ENCODE peak calls at places on chromosomes 5 and 9, in four cellular contexts. One of them, this sample, is unnamed.

GRCh38 chr5:177260961-177261360 is 42.6 kb downstream of the RAB24 start:
- DNase-seq in cardiac fibroblast: no peak
- DNase-seq in Right ventricle myocardium inferior: no peak
- DNase-seq in activated CD4-positive, alpha-beta T cell treated with anti-CD3 and anti-CD28 coated beads, Interleukin-2, amount 50 U/mL, for 1 hour: no peak
- DNase-seq in this sample: no peak

GRCh38 chr5:76426391-76426802 is 23.3 kb downstream of the IQGAP2 start:
- DNase-seq in cardiac fibroblast: no peak
- DNase-seq in Right ventricle myocardium inferior: no peak
- DNase-seq in activated CD4-positive, alpha-beta T cell treated with anti-CD3 and anti-CD28 coated beads, Interleukin-2, amount 50 U/mL, for 1 hour: no peak
- DNase-seq in this sample: no peak

GRCh38 chr5:172795401-172795977 is 24.5 kb upstream of the DUSP1 start:
- DNase-seq in cardiac fibroblast: peak; percentile 100
- DNase-seq in Right ventricle myocardium inferior: peak; percentile 95
- DNase-seq in activated CD4-positive, alpha-beta T cell treated with anti-CD3 and anti-CD28 coated beads, Interleukin-2, amount 50 U/mL, for 1 hour: no peak
- DNase-seq in this sample: no peak

GRCh38 chr5:73137575-73138530 is 17.5 kb downstream of the TMEM171 start:
- DNase-seq in cardiac fibroblast: no peak
- DNase-seq in Right ventricle myocardium inferior: no peak
- DNase-seq in activated CD4-positive, alpha-beta T cell treated with anti-CD3 and anti-CD28 coated beads, Interleukin-2, amount 50 U/mL, for 1 hour: no peak
- DNase-seq in this sample: peak; percentile 42

GRCh38 chr9:83304686-83305085 is 233.5 kb downstream of the FRMD3 start:
- DNase-seq in cardiac fibroblast: peak; percentile 96
- DNase-seq in Right ventricle myocardium inferior: peak; percentile 86
- DNase-seq in activated CD4-positive, alpha-beta T cell treated with anti-CD3 and anti-CD28 coated beads, Interleukin-2, amount 50 U/mL, for 1 hour: no peak
- DNase-seq in this sample: no peak

GRCh38 chr9:75131700-75132099 is 43.4 kb downstream of the OSTF1 start:
- DNase-seq in cardiac fibroblast: no peak
- DNase-seq in Right ventricle myocardium inferior: no peak
- DNase-seq in activated CD4-positive, alpha-beta T cell treated with anti-CD3 and anti-CD28 coated beads, Interleukin-2, amount 50 U/mL, for 1 hour: no peak
- DNase-seq in this sample: no peak

GRCh38 chr9:77014597-77015263 is 4.7 kb upstream of the FOXB2 start:
- DNase-seq in cardiac fibroblast: peak; percentile 31
- DNase-seq in Right ventricle myocardium inferior: no peak
- DNase-seq in activated CD4-positive, alpha-beta T cell treated with anti-CD3 and anti-CD28 coated beads, Interleukin-2, amount 50 U/mL, for 1 hour: no peak
- DNase-seq in this sample: no peak

GRCh38 chr5:158773151-158773550 is 326.6 kb downstream of the EBF1 start:
- DNase-seq in cardiac fibroblast: no peak
- DNase-seq in Right ventricle myocardium inferior: no peak
- DNase-seq in activated CD4-positive, alpha-beta T cell treated with anti-CD3 and anti-CD28 coated beads, Interleukin-2, amount 50 U/mL, for 1 hour: no peak
- DNase-seq in this sample: no peak

GRCh38 chr9:113274474-113275146 is 762 bp downstream of the CDC26 start:
- DNase-seq in cardiac fibroblast: peak; percentile 73
- DNase-seq in Right ventricle myocardium inferior: no peak
- DNase-seq in activated CD4-positive, alpha-beta T cell treated with anti-CD3 and anti-CD28 coated beads, Interleukin-2, amount 50 U/mL, for 1 hour: no peak
- DNase-seq in this sample: no peak

GRCh38 chr9:86246752-86247161 is 12.7 kb downstream of the C9orf153 start:
- DNase-seq in cardiac fibroblast: peak; percentile 53
- DNase-seq in Right ventricle myocardium inferior: no peak
- DNase-seq in activated CD4-positive, alpha-beta T cell treated with anti-CD3 and anti-CD28 coated beads, Interleukin-2, amount 50 U/mL, for 1 hour: no peak
- DNase-seq in this sample: no peak

GRCh38 chr5:96432245-96433065 is 593 bp downstream of the PCSK1 start:
- DNase-seq in cardiac fibroblast: no peak
- DNase-seq in Right ventricle myocardium inferior: peak; percentile 63
- DNase-seq in activated CD4-positive, alpha-beta T cell treated with anti-CD3 and anti-CD28 coated beads, Interleukin-2, amount 50 U/mL, for 1 hour: no peak
- DNase-seq in this sample: no peak

GRCh38 chr5:196350-196749 is 5.1 kb downstream of the LRRC14B start:
- DNase-seq in cardiac fibroblast: no peak
- DNase-seq in Right ventricle myocardium inferior: no peak
- DNase-seq in activated CD4-positive, alpha-beta T cell treated with anti-CD3 and anti-CD28 coated beads, Interleukin-2, amount 50 U/mL, for 1 hour: no peak
- DNase-seq in this sample: no peak

GRCh38 chr9:94705162-94705712 is 21.3 kb upstream of the AOPEP start:
- DNase-seq in cardiac fibroblast: no peak
- DNase-seq in Right ventricle myocardium inferior: no peak
- DNase-seq in activated CD4-positive, alpha-beta T cell treated with anti-CD3 and anti-CD28 coated beads, Interleukin-2, amount 50 U/mL, for 1 hour: no peak
- DNase-seq in this sample: no peak

GRCh38 chr9:36530224-36530623 is 42.5 kb upstream of the MELK start:
- DNase-seq in cardiac fibroblast: no peak
- DNase-seq in Right ventricle myocardium inferior: no peak
- DNase-seq in activated CD4-positive, alpha-beta T cell treated with anti-CD3 and anti-CD28 coated beads, Interleukin-2, amount 50 U/mL, for 1 hour: no peak
- DNase-seq in this sample: no peak

GRCh38 chr9:98807070-98807810 is at the start of gene GALNT12:
- DNase-seq in cardiac fibroblast: no peak
- DNase-seq in Right ventricle myocardium inferior: no peak
- DNase-seq in activated CD4-positive, alpha-beta T cell treated with anti-CD3 and anti-CD28 coated beads, Interleukin-2, amount 50 U/mL, for 1 hour: peak; percentile 45
- DNase-seq in this sample: peak; percentile 84

GRCh38 chr9:35727676-35728040 is 4.3 kb downstream of the TLN1 start:
- DNase-seq in cardiac fibroblast: no peak
- DNase-seq in Right ventricle myocardium inferior: no peak
- DNase-seq in activated CD4-positive, alpha-beta T cell treated with anti-CD3 and anti-CD28 coated beads, Interleukin-2, amount 50 U/mL, for 1 hour: no peak
- DNase-seq in this sample: no peak

GRCh38 chr9:12628546-12628945 is 64.6 kb upstream of the TYRP1 start:
- DNase-seq in cardiac fibroblast: no peak
- DNase-seq in Right ventricle myocardium inferior: no peak
- DNase-seq in activated CD4-positive, alpha-beta T cell treated with anti-CD3 and anti-CD28 coated beads, Interleukin-2, amount 50 U/mL, for 1 hour: no peak
- DNase-seq in this sample: no peak

GRCh38 chr5:110973510-110973909 is 98.0 kb upstream of the TSLP start:
- DNase-seq in cardiac fibroblast: no peak
- DNase-seq in Right ventricle myocardium inferior: no peak
- DNase-seq in activated CD4-positive, alpha-beta T cell treated with anti-CD3 and anti-CD28 coated beads, Interleukin-2, amount 50 U/mL, for 1 hour: no peak
- DNase-seq in this sample: no peak

GRCh38 chr5:147226512-147226911 is 8.3 kb upstream of the STK32A start:
- DNase-seq in cardiac fibroblast: no peak
- DNase-seq in Right ventricle myocardium inferior: no peak
- DNase-seq in activated CD4-positive, alpha-beta T cell treated with anti-CD3 and anti-CD28 coated beads, Interleukin-2, amount 50 U/mL, for 1 hour: no peak
- DNase-seq in this sample: no peak

GRCh38 chr5:109942646-109943045 is 252.9 kb downstream of the MAN2A1 start:
- DNase-seq in cardiac fibroblast: no peak
- DNase-seq in Right ventricle myocardium inferior: no peak
- DNase-seq in activated CD4-positive, alpha-beta T cell treated with anti-CD3 and anti-CD28 coated beads, Interleukin-2, amount 50 U/mL, for 1 hour: no peak
- DNase-seq in this sample: no peak

GRCh38 chr5:75012748-75013147 is 39.6 kb downstream of the GCNT4 start:
- DNase-seq in cardiac fibroblast: no peak
- DNase-seq in Right ventricle myocardium inferior: no peak
- DNase-seq in activated CD4-positive, alpha-beta T cell treated with anti-CD3 and anti-CD28 coated beads, Interleukin-2, amount 50 U/mL, for 1 hour: no peak
- DNase-seq in this sample: no peak

GRCh38 chr5:98911221-98912040 is 17.4 kb downstream of the CHD1 start:
- DNase-seq in cardiac fibroblast: peak; percentile 44
- DNase-seq in Right ventricle myocardium inferior: no peak
- DNase-seq in activated CD4-positive, alpha-beta T cell treated with anti-CD3 and anti-CD28 coated beads, Interleukin-2, amount 50 U/mL, for 1 hour: no peak
- DNase-seq in this sample: no peak

GRCh38 chr9:113492343-113493079 is 29.0 kb downstream of the RGS3 start:
- DNase-seq in cardiac fibroblast: peak; percentile 10
- DNase-seq in Right ventricle myocardium inferior: no peak
- DNase-seq in activated CD4-positive, alpha-beta T cell treated with anti-CD3 and anti-CD28 coated beads, Interleukin-2, amount 50 U/mL, for 1 hour: no peak
- DNase-seq in this sample: no peak

GRCh38 chr9:88605500-88606172 is 70.7 kb downstream of the NXNL2 start:
- DNase-seq in cardiac fibroblast: peak; percentile 45
- DNase-seq in Right ventricle myocardium inferior: no peak
- DNase-seq in activated CD4-positive, alpha-beta T cell treated with anti-CD3 and anti-CD28 coated beads, Interleukin-2, amount 50 U/mL, for 1 hour: no peak
- DNase-seq in this sample: no peak

GRCh38 chr5:172669808-172670402 is 28.8 kb downstream of the NEURL1B start:
- DNase-seq in cardiac fibroblast: no peak
- DNase-seq in Right ventricle myocardium inferior: peak; percentile 68
- DNase-seq in activated CD4-positive, alpha-beta T cell treated with anti-CD3 and anti-CD28 coated beads, Interleukin-2, amount 50 U/mL, for 1 hour: no peak
- DNase-seq in this sample: no peak

GRCh38 chr9:112091805-112092204 is 83.3 kb downstream of the SUSD1 start:
- DNase-seq in cardiac fibroblast: peak; percentile 42
- DNase-seq in Right ventricle myocardium inferior: no peak
- DNase-seq in activated CD4-positive, alpha-beta T cell treated with anti-CD3 and anti-CD28 coated beads, Interleukin-2, amount 50 U/mL, for 1 hour: no peak
- DNase-seq in this sample: no peak

GRCh38 chr5:103224118-103224893 is 34.3 kb upstream of the MACIR start:
- DNase-seq in cardiac fibroblast: peak; percentile 92
- DNase-seq in Right ventricle myocardium inferior: no peak
- DNase-seq in activated CD4-positive, alpha-beta T cell treated with anti-CD3 and anti-CD28 coated beads, Interleukin-2, amount 50 U/mL, for 1 hour: peak; percentile 10
- DNase-seq in this sample: no peak

GRCh38 chr5:86807046-86807712 is 189.4 kb downstream of the COX7C start:
- DNase-seq in cardiac fibroblast: no peak
- DNase-seq in Right ventricle myocardium inferior: no peak
- DNase-seq in activated CD4-positive, alpha-beta T cell treated with anti-CD3 and anti-CD28 coated beads, Interleukin-2, amount 50 U/mL, for 1 hour: no peak
- DNase-seq in this sample: no peak

GRCh38 chr5:62732677-62733121 is 154.1 kb downstream of the LRRC70 start:
- DNase-seq in cardiac fibroblast: no peak
- DNase-seq in Right ventricle myocardium inferior: no peak
- DNase-seq in activated CD4-positive, alpha-beta T cell treated with anti-CD3 and anti-CD28 coated beads, Interleukin-2, amount 50 U/mL, for 1 hour: no peak
- DNase-seq in this sample: no peak

GRCh38 chr5:149962601-149963300 is 2.2 kb downstream of the SLC26A2 start:
- DNase-seq in cardiac fibroblast: no peak
- DNase-seq in Right ventricle myocardium inferior: no peak
- DNase-seq in activated CD4-positive, alpha-beta T cell treated with anti-CD3 and anti-CD28 coated beads, Interleukin-2, amount 50 U/mL, for 1 hour: no peak
- DNase-seq in this sample: no peak

This sample was measured in activated CD8-positive, alpha-beta memory T cell treated with anti-CD3 and anti-CD28 coated beads for 24 hours.